ENCODE peak calls at places on chromosomes 12 and 14, in eight cellular contexts. E is nephron progenitor cell; P is epithelial cell of esophagus; H is GM10248; V is right lobe of liver; S is CD4-positive, alpha-beta T cell; I is germinal center; O is astrocyte of the cerebellum. D is an unnamed sample.

GRCh38 chr12:4538207-4539160 is at the start of gene RAD51AP1:
- DNase-seq in E (peak), P (peak), H (peak), V (peak), S (peak), I (peak), O (peak), D (peak)

GRCh38 chr12:94100254-94100653 is 48.1 kb upstream of the PLXNC1 start:
- DNase-seq in E (no peak), P (peak), H (no peak), V (no peak), S (no peak), I (no peak), O (peak), D (no peak)

GRCh38 chr14:93939304-93940229 is 12.4 kb downstream of the FAM181A start:
- DNase-seq in E (peak), P (peak), H (peak), V (peak), S (peak), I (peak), O (no peak), D (peak)

GRCh38 chr12:109731231-109731731 is 17.7 kb downstream of the FAM222A start:
- DNase-seq in E (peak), P (no peak), H (no peak), V (no peak), S (no peak), I (no peak), O (no peak), D (no peak)

GRCh38 chr14:61479746-61480502 is 158.5 kb downstream of the PRKCH start:
- DNase-seq in E (no peak), P (peak), H (no peak), V (no peak), S (no peak), I (no peak), O (no peak), D (no peak)

GRCh38 chr12:26768611-26769603 is 64.1 kb downstream of the ITPR2 start:
- DNase-seq in E (no peak), P (no peak), H (no peak), V (no peak), S (no peak), I (no peak), O (no peak), D (no peak)

GRCh38 chr14:81323621-81324400 is 76.3 kb downstream of the STON2 start:
- DNase-seq in E (peak), P (peak), H (no peak), V (no peak), S (no peak), I (no peak), O (no peak), D (no peak)

GRCh38 chr14:100423421-100424010 is 100.4 kb downstream of the SLC25A47 start:
- DNase-seq in E (no peak), P (no peak), H (no peak), V (no peak), S (no peak), I (no peak), O (no peak), D (no peak)

GRCh38 chr14:72679106-72679505 is 214.8 kb downstream of the DPF3 start:
- DNase-seq in E (no peak), P (no peak), H (no peak), V (no peak), S (no peak), I (no peak), O (no peak), D (no peak)

GRCh38 chr14:56821177-56821576 is 10.9 kb upstream of the OTX2 start:
- DNase-seq in E (no peak), P (no peak), H (no peak), V (no peak), S (no peak), I (no peak), O (no peak), D (no peak)

GRCh38 chr12:17304503-17305347 is 698.8 kb upstream of the LMO3 start:
- DNase-seq in E (no peak), P (peak), H (no peak), V (no peak), S (no peak), I (no peak), O (peak), D (no peak)

GRCh38 chr12:116896525-116896924 is 14.2 kb upstream of the FBXW8 start:
- DNase-seq in E (no peak), P (no peak), H (no peak), V (no peak), S (no peak), I (no peak), O (no peak), D (no peak)

GRCh38 chr12:94516985-94517384 is 57.3 kb upstream of the CEP83 start:
- DNase-seq in E (no peak), P (no peak), H (no peak), V (no peak), S (no peak), I (no peak), O (no peak), D (no peak)

GRCh38 chr14:66066991-66067788 is 419.0 kb upstream of the CCDC196 start:
- DNase-seq in E (no peak), P (no peak), H (no peak), V (no peak), S (no peak), I (no peak), O (no peak), D (no peak)

GRCh38 chr12:50614167-50614762 is 109.5 kb downstream of the DIP2B start:
- DNase-seq in E (no peak), P (peak), H (no peak), V (no peak), S (no peak), I (no peak), O (no peak), D (no peak)

D was measured in GM12864.